ENCODE peak calls at places on chromosome 9, in ten cellular contexts. One of them, this sample, is unnamed.

GRCh38 chr9:20811872-20812271 is 127.8 kb downstream of the FOCAD start:
- DNase-seq in activated effector memory CD4-positive, alpha-beta T cell treated with Interleukin-2 at 50 U/mL for 16 hours: no peak
- DNase-seq in fibroblast of the aortic adventitia: peak; percentile 43
- DNase-seq in Right ventricle myocardium superior: no peak
- DNase-seq in NCI-H187: no peak
- DNase-seq in fibroblast of pulmonary artery: peak; percentile 43
- DNase-seq in glomerular endothelial cell: no peak
- DNase-seq in tibial artery: no peak
- DNase-seq in AG10803: no peak
- DNase-seq in ecto neural progenitor cell: no peak
- DNase-seq in this sample: no peak

GRCh38 chr9:19028835-19029451 is 4.1 kb downstream of the SAXO1 start:
- DNase-seq in activated effector memory CD4-positive, alpha-beta T cell treated with Interleukin-2 at 50 U/mL for 16 hours: no peak
- DNase-seq in fibroblast of the aortic adventitia: peak; percentile 86
- DNase-seq in Right ventricle myocardium superior: no peak
- DNase-seq in NCI-H187: peak; percentile 7
- DNase-seq in fibroblast of pulmonary artery: peak; percentile 83
- DNase-seq in glomerular endothelial cell: peak; percentile 50
- DNase-seq in tibial artery: no peak
- DNase-seq in AG10803: peak; percentile 70
- DNase-seq in ecto neural progenitor cell: peak; percentile 60
- DNase-seq in this sample: peak; percentile 54

GRCh38 chr9:83060557-83060956 is 2.4 kb downstream of the RASEF start:
- DNase-seq in activated effector memory CD4-positive, alpha-beta T cell treated with Interleukin-2 at 50 U/mL for 16 hours: no peak
- DNase-seq in fibroblast of the aortic adventitia: no peak
- DNase-seq in Right ventricle myocardium superior: no peak
- DNase-seq in NCI-H187: no peak
- DNase-seq in fibroblast of pulmonary artery: no peak
- DNase-seq in glomerular endothelial cell: no peak
- DNase-seq in tibial artery: no peak
- DNase-seq in AG10803: no peak
- DNase-seq in ecto neural progenitor cell: no peak
- DNase-seq in this sample: no peak

GRCh38 chr9:34271618-34272017 is 57.5 kb downstream of the KIF24 start:
- DNase-seq in activated effector memory CD4-positive, alpha-beta T cell treated with Interleukin-2 at 50 U/mL for 16 hours: no peak
- DNase-seq in fibroblast of the aortic adventitia: no peak
- DNase-seq in Right ventricle myocardium superior: no peak
- DNase-seq in NCI-H187: no peak
- DNase-seq in fibroblast of pulmonary artery: no peak
- DNase-seq in glomerular endothelial cell: no peak
- DNase-seq in tibial artery: no peak
- DNase-seq in AG10803: no peak
- DNase-seq in ecto neural progenitor cell: no peak
- DNase-seq in this sample: no peak

GRCh38 chr9:80157128-80157527 is 585.4 kb downstream of the TLE4 start:
- DNase-seq in activated effector memory CD4-positive, alpha-beta T cell treated with Interleukin-2 at 50 U/mL for 16 hours: no peak
- DNase-seq in fibroblast of the aortic adventitia: no peak
- DNase-seq in Right ventricle myocardium superior: no peak
- DNase-seq in NCI-H187: no peak
- DNase-seq in fibroblast of pulmonary artery: no peak
- DNase-seq in glomerular endothelial cell: no peak
- DNase-seq in tibial artery: no peak
- DNase-seq in AG10803: no peak
- DNase-seq in ecto neural progenitor cell: no peak
- DNase-seq in this sample: no peak

GRCh38 chr9:135693771-135694170 is 5.5 kb downstream of the SOHLH1 start:
- DNase-seq in activated effector memory CD4-positive, alpha-beta T cell treated with Interleukin-2 at 50 U/mL for 16 hours: no peak
- DNase-seq in fibroblast of the aortic adventitia: no peak
- DNase-seq in Right ventricle myocardium superior: no peak
- DNase-seq in NCI-H187: no peak
- DNase-seq in fibroblast of pulmonary artery: no peak
- DNase-seq in glomerular endothelial cell: no peak
- DNase-seq in tibial artery: no peak
- DNase-seq in AG10803: no peak
- DNase-seq in ecto neural progenitor cell: no peak
- DNase-seq in this sample: no peak

GRCh38 chr9:21747171-21747570 is 55.3 kb upstream of the MTAP start:
- DNase-seq in activated effector memory CD4-positive, alpha-beta T cell treated with Interleukin-2 at 50 U/mL for 16 hours: no peak
- DNase-seq in fibroblast of the aortic adventitia: peak; percentile 98
- DNase-seq in Right ventricle myocardium superior: no peak
- DNase-seq in NCI-H187: no peak
- DNase-seq in fibroblast of pulmonary artery: peak; percentile 95
- DNase-seq in glomerular endothelial cell: no peak
- DNase-seq in tibial artery: no peak
- DNase-seq in AG10803: peak; percentile 88
- DNase-seq in ecto neural progenitor cell: no peak
- DNase-seq in this sample: no peak

GRCh38 chr9:112809351-112809848 is 58.8 kb downstream of the SNX30 start:
- DNase-seq in activated effector memory CD4-positive, alpha-beta T cell treated with Interleukin-2 at 50 U/mL for 16 hours: no peak
- DNase-seq in fibroblast of the aortic adventitia: no peak
- DNase-seq in Right ventricle myocardium superior: no peak
- DNase-seq in NCI-H187: no peak
- DNase-seq in fibroblast of pulmonary artery: no peak
- DNase-seq in glomerular endothelial cell: no peak
- DNase-seq in tibial artery: no peak
- DNase-seq in AG10803: no peak
- DNase-seq in ecto neural progenitor cell: no peak
- DNase-seq in this sample: no peak

GRCh38 chr9:126461608-126462007 is 135.0 kb downstream of the MVB12B start:
- DNase-seq in activated effector memory CD4-positive, alpha-beta T cell treated with Interleukin-2 at 50 U/mL for 16 hours: no peak
- DNase-seq in fibroblast of the aortic adventitia: no peak
- DNase-seq in Right ventricle myocardium superior: no peak
- DNase-seq in NCI-H187: no peak
- DNase-seq in fibroblast of pulmonary artery: no peak
- DNase-seq in glomerular endothelial cell: no peak
- DNase-seq in tibial artery: peak; percentile 52
- DNase-seq in AG10803: no peak
- DNase-seq in ecto neural progenitor cell: peak; percentile 6
- DNase-seq in this sample: no peak

GRCh38 chr9:394347-395052 is 179.8 kb downstream of the DOCK8 start:
- DNase-seq in activated effector memory CD4-positive, alpha-beta T cell treated with Interleukin-2 at 50 U/mL for 16 hours: no peak
- DNase-seq in fibroblast of the aortic adventitia: no peak
- DNase-seq in Right ventricle myocardium superior: peak; percentile 45
- DNase-seq in NCI-H187: no peak
- DNase-seq in fibroblast of pulmonary artery: no peak
- DNase-seq in glomerular endothelial cell: no peak
- DNase-seq in tibial artery: no peak
- DNase-seq in AG10803: no peak
- DNase-seq in ecto neural progenitor cell: no peak
- DNase-seq in this sample: no peak

GRCh38 chr9:113675475-113675941 is 200.6 kb upstream of the ZNF618 start:
- DNase-seq in activated effector memory CD4-positive, alpha-beta T cell treated with Interleukin-2 at 50 U/mL for 16 hours: no peak
- DNase-seq in fibroblast of the aortic adventitia: peak; percentile 99
- DNase-seq in Right ventricle myocardium superior: peak; percentile 75
- DNase-seq in NCI-H187: no peak
- DNase-seq in fibroblast of pulmonary artery: peak; percentile 98
- DNase-seq in glomerular endothelial cell: peak; percentile 98
- DNase-seq in tibial artery: peak; percentile 87
- DNase-seq in AG10803: peak; percentile 98
- DNase-seq in ecto neural progenitor cell: no peak
- DNase-seq in this sample: no peak

GRCh38 chr9:87766697-87767096 is 40.8 kb downstream of the CTSL start:
- DNase-seq in activated effector memory CD4-positive, alpha-beta T cell treated with Interleukin-2 at 50 U/mL for 16 hours: no peak
- DNase-seq in fibroblast of the aortic adventitia: no peak
- DNase-seq in Right ventricle myocardium superior: no peak
- DNase-seq in NCI-H187: no peak
- DNase-seq in fibroblast of pulmonary artery: no peak
- DNase-seq in glomerular endothelial cell: no peak
- DNase-seq in tibial artery: no peak
- DNase-seq in AG10803: no peak
- DNase-seq in ecto neural progenitor cell: no peak
- DNase-seq in this sample: no peak

GRCh38 chr9:27844797-27845196 is 271.5 kb upstream of the C9orf72 start:
- DNase-seq in activated effector memory CD4-positive, alpha-beta T cell treated with Interleukin-2 at 50 U/mL for 16 hours: no peak
- DNase-seq in fibroblast of the aortic adventitia: no peak
- DNase-seq in Right ventricle myocardium superior: no peak
- DNase-seq in NCI-H187: no peak
- DNase-seq in fibroblast of pulmonary artery: no peak
- DNase-seq in glomerular endothelial cell: no peak
- DNase-seq in tibial artery: no peak
- DNase-seq in AG10803: no peak
- DNase-seq in ecto neural progenitor cell: no peak
- DNase-seq in this sample: no peak

GRCh38 chr9:106075991-106076390 is 381.6 kb downstream of the TMEM38B start:
- DNase-seq in activated effector memory CD4-positive, alpha-beta T cell treated with Interleukin-2 at 50 U/mL for 16 hours: no peak
- DNase-seq in fibroblast of the aortic adventitia: no peak
- DNase-seq in Right ventricle myocardium superior: no peak
- DNase-seq in NCI-H187: no peak
- DNase-seq in fibroblast of pulmonary artery: peak; percentile 18
- DNase-seq in glomerular endothelial cell: no peak
- DNase-seq in tibial artery: no peak
- DNase-seq in AG10803: peak; percentile 91
- DNase-seq in ecto neural progenitor cell: no peak
- DNase-seq in this sample: no peak

GRCh38 chr9:38414040-38414723 is 10.1 kb downstream of the IGFBPL1 start:
- DNase-seq in activated effector memory CD4-positive, alpha-beta T cell treated with Interleukin-2 at 50 U/mL for 16 hours: no peak
- DNase-seq in fibroblast of the aortic adventitia: no peak
- DNase-seq in Right ventricle myocardium superior: no peak
- DNase-seq in NCI-H187: no peak
- DNase-seq in fibroblast of pulmonary artery: no peak
- DNase-seq in glomerular endothelial cell: no peak
- DNase-seq in tibial artery: no peak
- DNase-seq in AG10803: no peak
- DNase-seq in ecto neural progenitor cell: no peak
- DNase-seq in this sample: no peak

GRCh38 chr9:93963969-93964368 is 8.8 kb upstream of the BARX1 start:
- DNase-seq in activated effector memory CD4-positive, alpha-beta T cell treated with Interleukin-2 at 50 U/mL for 16 hours: no peak
- DNase-seq in fibroblast of the aortic adventitia: no peak
- DNase-seq in Right ventricle myocardium superior: no peak
- DNase-seq in NCI-H187: no peak
- DNase-seq in fibroblast of pulmonary artery: no peak
- DNase-seq in glomerular endothelial cell: no peak
- DNase-seq in tibial artery: no peak
- DNase-seq in AG10803: no peak
- DNase-seq in ecto neural progenitor cell: peak; percentile 34
- DNase-seq in this sample: no peak

GRCh38 chr9:122347348-122348287 is 23.2 kb upstream of the PTGS1 start:
- DNase-seq in activated effector memory CD4-positive, alpha-beta T cell treated with Interleukin-2 at 50 U/mL for 16 hours: no peak
- DNase-seq in fibroblast of the aortic adventitia: peak; percentile 48
- DNase-seq in Right ventricle myocardium superior: no peak
- DNase-seq in NCI-H187: no peak
- DNase-seq in fibroblast of pulmonary artery: peak; percentile 45
- DNase-seq in glomerular endothelial cell: no peak
- DNase-seq in tibial artery: peak; percentile 15
- DNase-seq in AG10803: peak; percentile 33
- DNase-seq in ecto neural progenitor cell: no peak
- DNase-seq in this sample: no peak

GRCh38 chr9:131096490-131097258 is at the start of gene AIF1L:
- DNase-seq in activated effector memory CD4-positive, alpha-beta T cell treated with Interleukin-2 at 50 U/mL for 16 hours: no peak
- DNase-seq in fibroblast of the aortic adventitia: no peak
- DNase-seq in Right ventricle myocardium superior: no peak
- DNase-seq in NCI-H187: peak; percentile 41
- DNase-seq in fibroblast of pulmonary artery: no peak
- DNase-seq in glomerular endothelial cell: no peak
- DNase-seq in tibial artery: peak; percentile 74
- DNase-seq in AG10803: no peak
- DNase-seq in ecto neural progenitor cell: peak; percentile 87
- DNase-seq in this sample: peak; percentile 75

GRCh38 chr9:89619019-89619418 is 14.2 kb downstream of the GADD45G start:
- DNase-seq in activated effector memory CD4-positive, alpha-beta T cell treated with Interleukin-2 at 50 U/mL for 16 hours: no peak
- DNase-seq in fibroblast of the aortic adventitia: no peak
- DNase-seq in Right ventricle myocardium superior: no peak
- DNase-seq in NCI-H187: no peak
- DNase-seq in fibroblast of pulmonary artery: no peak
- DNase-seq in glomerular endothelial cell: no peak
- DNase-seq in tibial artery: no peak
- DNase-seq in AG10803: no peak
- DNase-seq in ecto neural progenitor cell: no peak
- DNase-seq in this sample: no peak

GRCh38 chr9:2610985-2611384 is 10.6 kb upstream of the VLDLR start:
- DNase-seq in activated effector memory CD4-positive, alpha-beta T cell treated with Interleukin-2 at 50 U/mL for 16 hours: no peak
- DNase-seq in fibroblast of the aortic adventitia: peak; percentile 29
- DNase-seq in Right ventricle myocardium superior: no peak
- DNase-seq in NCI-H187: no peak
- DNase-seq in fibroblast of pulmonary artery: peak; percentile 60
- DNase-seq in glomerular endothelial cell: no peak
- DNase-seq in tibial artery: no peak
- DNase-seq in AG10803: peak; percentile 55
- DNase-seq in ecto neural progenitor cell: no peak
- DNase-seq in this sample: no peak

GRCh38 chr9:79570449-79571308 is 1.1 kb upstream of the TLE4 start:
- DNase-seq in activated effector memory CD4-positive, alpha-beta T cell treated with Interleukin-2 at 50 U/mL for 16 hours: peak; percentile 8
- DNase-seq in fibroblast of the aortic adventitia: peak; percentile 46
- DNase-seq in Right ventricle myocardium superior: peak; percentile 55
- DNase-seq in NCI-H187: no peak
- DNase-seq in fibroblast of pulmonary artery: peak; percentile 48
- DNase-seq in glomerular endothelial cell: no peak
- DNase-seq in tibial artery: peak; percentile 68
- DNase-seq in AG10803: peak; percentile 59
- DNase-seq in ecto neural progenitor cell: peak; percentile 69
- DNase-seq in this sample: peak; percentile 53

GRCh38 chr9:16100596-16101091 is 547.8 kb downstream of the CCDC171 start:
- DNase-seq in activated effector memory CD4-positive, alpha-beta T cell treated with Interleukin-2 at 50 U/mL for 16 hours: no peak
- DNase-seq in fibroblast of the aortic adventitia: peak; percentile 59
- DNase-seq in Right ventricle myocardium superior: peak; percentile 82
- DNase-seq in NCI-H187: no peak
- DNase-seq in fibroblast of pulmonary artery: peak; percentile 87
- DNase-seq in glomerular endothelial cell: no peak
- DNase-seq in tibial artery: peak; percentile 89
- DNase-seq in AG10803: no peak
- DNase-seq in ecto neural progenitor cell: peak; percentile 65
- DNase-seq in this sample: peak; percentile 53

GRCh38 chr9:137053944-137054931 is at the start of gene ENTPD2:
- DNase-seq in activated effector memory CD4-positive, alpha-beta T cell treated with Interleukin-2 at 50 U/mL for 16 hours: peak; percentile 24
- DNase-seq in fibroblast of the aortic adventitia: no peak
- DNase-seq in Right ventricle myocardium superior: peak; percentile 40
- DNase-seq in NCI-H187: peak; percentile 29
- DNase-seq in fibroblast of pulmonary artery: no peak
- DNase-seq in glomerular endothelial cell: no peak
- DNase-seq in tibial artery: no peak
- DNase-seq in AG10803: no peak
- DNase-seq in ecto neural progenitor cell: no peak
- DNase-seq in this sample: peak; percentile 51

GRCh38 chr9:78054180-78054579 is 22.6 kb upstream of the GNAQ start:
- DNase-seq in activated effector memory CD4-positive, alpha-beta T cell treated with Interleukin-2 at 50 U/mL for 16 hours: peak; percentile 31
- DNase-seq in fibroblast of the aortic adventitia: no peak
- DNase-seq in Right ventricle myocardium superior: no peak
- DNase-seq in NCI-H187: no peak
- DNase-seq in fibroblast of pulmonary artery: no peak
- DNase-seq in glomerular endothelial cell: no peak
- DNase-seq in tibial artery: no peak
- DNase-seq in AG10803: no peak
- DNase-seq in ecto neural progenitor cell: no peak
- DNase-seq in this sample: no peak

GRCh38 chr9:107172160-107172978 is 110.7 kb upstream of the RAD23B start:
- DNase-seq in activated effector memory CD4-positive, alpha-beta T cell treated with Interleukin-2 at 50 U/mL for 16 hours: peak; percentile 1
- DNase-seq in fibroblast of the aortic adventitia: peak; percentile 89
- DNase-seq in Right ventricle myocardium superior: peak; percentile 67
- DNase-seq in NCI-H187: peak; percentile 49
- DNase-seq in fibroblast of pulmonary artery: peak; percentile 91
- DNase-seq in glomerular endothelial cell: peak; percentile 23
- DNase-seq in tibial artery: peak; percentile 78
- DNase-seq in AG10803: peak; percentile 79
- DNase-seq in ecto neural progenitor cell: peak; percentile 75
- DNase-seq in this sample: peak; percentile 79

GRCh38 chr9:13267743-13268142 is 11.7 kb downstream of the MPDZ start:
- DNase-seq in activated effector memory CD4-positive, alpha-beta T cell treated with Interleukin-2 at 50 U/mL for 16 hours: no peak
- DNase-seq in fibroblast of the aortic adventitia: peak; percentile 93
- DNase-seq in Right ventricle myocardium superior: no peak
- DNase-seq in NCI-H187: no peak
- DNase-seq in fibroblast of pulmonary artery: peak; percentile 96
- DNase-seq in glomerular endothelial cell: peak; percentile 98
- DNase-seq in tibial artery: no peak
- DNase-seq in AG10803: peak; percentile 70
- DNase-seq in ecto neural progenitor cell: no peak
- DNase-seq in this sample: no peak

GRCh38 chr9:79975471-79976316 is 403.9 kb downstream of the TLE4 start:
- DNase-seq in activated effector memory CD4-positive, alpha-beta T cell treated with Interleukin-2 at 50 U/mL for 16 hours: no peak
- DNase-seq in fibroblast of the aortic adventitia: no peak
- DNase-seq in Right ventricle myocardium superior: no peak
- DNase-seq in NCI-H187: no peak
- DNase-seq in fibroblast of pulmonary artery: no peak
- DNase-seq in glomerular endothelial cell: no peak
- DNase-seq in tibial artery: no peak
- DNase-seq in AG10803: no peak
- DNase-seq in ecto neural progenitor cell: peak; percentile 60
- DNase-seq in this sample: peak; percentile 38

GRCh38 chr9:92911496-92912475 is 33.9 kb upstream of the ZNF484 start:
- DNase-seq in activated effector memory CD4-positive, alpha-beta T cell treated with Interleukin-2 at 50 U/mL for 16 hours: no peak
- DNase-seq in fibroblast of the aortic adventitia: no peak
- DNase-seq in Right ventricle myocardium superior: no peak
- DNase-seq in NCI-H187: no peak
- DNase-seq in fibroblast of pulmonary artery: no peak
- DNase-seq in glomerular endothelial cell: no peak
- DNase-seq in tibial artery: no peak
- DNase-seq in AG10803: peak; percentile 6
- DNase-seq in ecto neural progenitor cell: peak; percentile 55
- DNase-seq in this sample: no peak